ENCODE peak calls at places on chromosomes 16 and 17, in five cellular contexts. R is CD4-positive, CD25-positive, alpha-beta regulatory T cell; N is mesothelial cell of epicardium; X is HEK293T; T is glutamatergic neuron. E is an unnamed sample.

GRCh38 chr17:63991611-63992010 is 6.5 kb upstream of the PRR29 start:
- DNase-seq in R (no peak), N (no peak), X (no peak), T (no peak), E (no peak)

GRCh38 chr17:38918129-38918913 is 7.1 kb upstream of the LASP1NB start:
- DNase-seq in R (no peak), N (no peak), X (no peak), T (no peak), E (no peak)

GRCh38 chr16:21702259-21702658 is 38.5 kb downstream of the OTOA start:
- DNase-seq in R (no peak), N (no peak), X (no peak), T (no peak), E (no peak)

GRCh38 chr17:73007447-73007846 is 85.0 kb downstream of the SLC39A11 start:
- DNase-seq in R (no peak), N (no peak), X (no peak), T (no peak), E (no peak)

GRCh38 chr17:43401293-43401692 is 2.5 kb downstream of the ARL4D start:
- DNase-seq in R (no peak), N (no peak), X (no peak), T (no peak), E (no peak)

GRCh38 chr16:13351651-13352217 is 450.3 kb downstream of the SHISA9 start:
- DNase-seq in R (no peak), N (no peak), X (no peak), T (no peak), E (no peak)

GRCh38 chr16:66304151-66304550 is 62.3 kb upstream of the CDH5 start:
- DNase-seq in R (no peak), N (no peak), X (no peak), T (no peak), E (no peak)

GRCh38 chr16:27318399-27319256 is 4.9 kb downstream of the IL4R start:
- DNase-seq in R (peak), N (no peak), X (no peak), T (no peak), E (no peak)

GRCh38 chr17:2024572-2025219 is 438 bp downstream of the RTN4RL1 start:
- DNase-seq in R (no peak), N (no peak), X (no peak), T (peak), E (no peak)

GRCh38 chr16:65068151-65068740 is 53.6 kb downstream of the CDH11 start:
- DNase-seq in R (no peak), N (no peak), X (no peak), T (no peak), E (no peak)

GRCh38 chr17:82231562-82232321 is 2.9 kb downstream of the SLC16A3 start:
- DNase-seq in R (no peak), N (no peak), X (no peak), T (no peak), E (no peak)

GRCh38 chr16:785563-786535 is 2.3 kb downstream of the RPUSD1 start:
- DNase-seq in R (peak), N (peak), X (peak), T (peak), E (no peak)

GRCh38 chr16:49675417-49675816 is 180.5 kb downstream of the ZNF423 start:
- DNase-seq in R (no peak), N (no peak), X (no peak), T (peak), E (no peak)

GRCh38 chr17:72090108-72090507 is 30.7 kb upstream of the SOX9 start:
- DNase-seq in R (no peak), N (no peak), X (no peak), T (no peak), E (no peak)

GRCh38 chr17:39057807-39058206 is 90.6 kb upstream of the FBXO47 start:
- DNase-seq in R (no peak), N (no peak), X (no peak), T (no peak), E (no peak)

GRCh38 chr16:1162701-1163566 is 10.0 kb downstream of the CACNA1H start:
- DNase-seq in R (no peak), N (no peak), X (no peak), T (no peak), E (no peak)

GRCh38 chr17:28492352-28493310 is 13.5 kb upstream of the FOXN1 start:
- DNase-seq in R (no peak), N (no peak), X (no peak), T (no peak), E (no peak)

GRCh38 chr16:21159281-21159951 is 942 bp downstream of the LDAF1 start:
- DNase-seq in R (peak), N (no peak), X (no peak), T (peak), E (no peak)

GRCh38 chr16:2468142-2468724 is 2.9 kb upstream of the NTN3 start:
- DNase-seq in R (no peak), N (no peak), X (peak), T (peak), E (peak)